ENCODE peak calls at places on chromosomes 1 and 21, in six cellular contexts. R is tibial artery, H is upper lobe of left lung, Y is spleen, Q is mucosa of descending colon, L is stomach. D is an unnamed sample.

GRCh38 chr1:98427664-98428063 is 233.9 kb upstream of the SNX7 start:
- DNase-seq in R (no peak), H (no peak), Y (no peak), Q (no peak), L (no peak), D (no peak)

GRCh38 chr1:222761171-222761570 is 24.2 kb downstream of the FAM177B start:
- DNase-seq in R (no peak), H (no peak), Y (no peak), Q (no peak), L (no peak), D (no peak)

GRCh38 chr1:23751050-23751814 is 8.0 kb downstream of the ELOA start:
- DNase-seq in R (no peak), H (peak; percentile 36), Y (no peak), Q (peak; percentile 61), L (peak; percentile 60), D (no peak)

GRCh38 chr1:219990782-219991510 is 55.4 kb downstream of the EPRS1 start:
- DNase-seq in R (no peak), H (no peak), Y (no peak), Q (no peak), L (no peak), D (no peak)

GRCh38 chr1:68104155-68104554 is 53.7 kb upstream of the DIRAS3 start:
- DNase-seq in R (no peak), H (no peak), Y (no peak), Q (no peak), L (no peak), D (no peak)

GRCh38 chr1:116334015-116334547 is 39.0 kb upstream of the ATP1A1 start:
- DNase-seq in R (no peak), H (peak; percentile 71), Y (no peak), Q (peak; percentile 62), L (no peak), D (no peak)

GRCh38 chr1:4002741-4003140 is 102.7 kb upstream of the C1orf174 start:
- DNase-seq in R (peak; percentile 43), H (no peak), Y (peak; percentile 29), Q (no peak), L (no peak), D (no peak)

GRCh38 chr1:17122449-17123194 is 3.4 kb upstream of the PADI2 start:
- DNase-seq in R (no peak), H (no peak), Y (peak; percentile 41), Q (peak; percentile 60), L (no peak), D (no peak)

GRCh38 chr1:117389779-117390178 is 22.5 kb downstream of the MAN1A2 start:
- DNase-seq in R (no peak), H (no peak), Y (no peak), Q (no peak), L (no peak), D (no peak)

GRCh38 chr1:14648931-14649860 is 50.7 kb downstream of the KAZN start:
- DNase-seq in R (no peak), H (no peak), Y (no peak), Q (no peak), L (no peak), D (no peak)

GRCh38 chr21:14285147-14285546 is 69.2 kb downstream of the RBM11 start:
- DNase-seq in R (no peak), H (no peak), Y (no peak), Q (no peak), L (no peak), D (no peak)

GRCh38 chr1:198267921-198268320 is 111.1 kb downstream of the NEK7 start:
- DNase-seq in R (no peak), H (no peak), Y (no peak), Q (no peak), L (no peak), D (no peak)

DNA sequence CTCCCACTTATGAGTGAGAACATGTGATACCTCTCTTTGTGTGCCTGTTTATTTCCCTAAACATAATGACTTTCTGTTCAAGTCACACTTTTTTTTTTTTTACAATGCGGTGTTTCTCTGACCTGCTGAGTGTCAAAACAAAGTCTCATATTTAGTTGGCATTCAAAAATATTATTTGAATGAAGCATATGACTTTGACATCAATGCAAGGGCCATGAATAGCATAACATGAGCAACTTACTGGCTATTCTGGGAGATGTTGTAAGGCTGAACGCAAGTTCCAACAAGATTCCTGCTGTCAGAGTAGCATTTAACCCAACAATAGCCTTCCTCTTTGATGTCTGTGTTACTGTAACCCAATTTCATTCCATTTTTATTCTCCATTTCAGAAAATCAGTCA is 2.0 kb upstream of the KRTAP19-1 start:
- DNase-seq in R (no peak), H (no peak), Y (no peak), Q (no peak), L (no peak), D (no peak)
- H3K9me3 ChIP-seq in R (no peaks in the 10 kb centered on the region), H (no peaks in the 10 kb centered on the region), Y (no peaks in the 10 kb centered on the region), Q (peaks cover 57% of the 10 kb centered on the region), L (peaks cover 19% of the 10 kb centered on the region), D (no peaks in the 10 kb centered on the region)

GRCh38 chr21:44817506-44817880 is 369 bp downstream of the SUMO3 start:
- DNase-seq in R (peak; percentile 95), H (peak; percentile 94), Y (peak; percentile 98), Q (peak; percentile 93), L (peak; percentile 94), D (peak; percentile 90)

GRCh38 chr21:44818636-44819011 is 762 bp upstream of the SUMO3 start:
- DNase-seq in R (no peak), H (no peak), Y (peak; percentile 90), Q (peak; percentile 20), L (no peak), D (peak; percentile 38)

GRCh38 chr21:44817914-44818635 is at the start of gene SUMO3:
- DNase-seq in R (peak; percentile 89), H (peak; percentile 85), Y (peak; percentile 95), Q (peak; percentile 82), L (peak; percentile 86), D (peak; percentile 72)

GRCh38 chr21:44820851-44821250 is 3.0 kb upstream of the SUMO3 start:
- DNase-seq in R (no peak), H (no peak), Y (no peak), Q (no peak), L (no peak), D (no peak)

GRCh38 chr21:44819283-44820243 is 1.7 kb upstream of the SUMO3 start:
- DNase-seq in R (no peak), H (no peak), Y (no peak), Q (no peak), L (no peak), D (no peak)
- H3K9me3 ChIP-seq in R (no peaks in the 10 kb centered on the region), H (peaks cover 4% of the 10 kb centered on the region), Y (peaks cover 13% of the 10 kb centered on the region), Q (peaks cover 14% of the 10 kb centered on the region), L (peaks cover 29% of the 10 kb centered on the region), D (no peaks in the 10 kb centered on the region)

GRCh38 chr21:10425856-10426255 is 95.5 kb upstream of the TPTE start:
- DNase-seq in R (no peak), H (no peak), Y (no peak), Q (no peak), L (no peak), D (no peak)

DNA sequence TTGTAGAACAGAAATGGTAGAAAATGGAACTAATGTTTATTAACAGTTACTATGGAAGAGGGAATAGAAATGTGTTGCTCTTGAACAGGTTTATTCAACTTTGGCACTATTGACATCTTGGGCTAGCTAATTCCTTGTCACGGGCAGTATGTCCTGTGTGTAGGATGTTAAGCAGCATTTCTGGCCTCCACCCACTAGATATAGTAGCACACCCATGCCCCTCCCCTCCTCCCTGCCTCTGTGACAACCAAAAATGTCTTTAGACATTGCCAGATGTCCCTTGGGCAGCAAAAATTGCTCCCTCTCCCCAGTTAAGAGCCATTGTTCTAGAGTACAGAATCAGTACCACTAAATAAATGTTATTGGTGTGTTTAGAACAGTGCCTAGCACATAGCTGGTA is 91.4 kb upstream of the TPTE start:
- DNase-seq in R (no peak), H (no peak), Y (no peak), Q (no peak), L (no peak), D (no peak)
- H3K9me3 ChIP-seq in R (no peaks in the 10 kb centered on the region), H (peaks cover 10% of the 10 kb centered on the region), Y (peaks cover 28% of the 10 kb centered on the region), Q (peaks cover 77% of the 10 kb centered on the region), L (peaks cover 52% of the 10 kb centered on the region), D (peaks cover 3% of the 10 kb centered on the region)

DNA sequence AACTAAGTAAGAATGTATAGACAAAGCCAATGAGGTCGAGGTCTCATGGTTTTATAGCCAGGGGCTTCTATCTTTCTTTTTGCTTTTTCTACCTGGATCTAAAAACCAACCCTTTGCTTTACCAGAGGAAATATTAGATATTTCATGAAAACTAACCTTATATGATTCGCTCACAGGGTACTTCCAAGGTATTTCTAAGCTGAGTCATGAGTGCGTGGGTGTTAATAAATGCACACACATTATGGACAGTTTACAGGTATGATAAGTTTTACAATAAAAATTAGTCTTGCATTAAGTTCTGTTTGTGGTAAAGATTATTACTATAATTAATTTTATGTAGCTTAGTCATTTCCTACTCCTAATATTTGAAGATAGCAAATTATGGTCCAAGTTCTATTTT is 217.2 kb downstream of the CHRM3 start:
- DNase-seq in R (no peak), H (no peak), Y (no peak), Q (no peak), L (no peak), D (no peak)
- H3K9me3 ChIP-seq in R (no peaks in the 10 kb centered on the region), H (no peaks in the 10 kb centered on the region), Y (no peaks in the 10 kb centered on the region), Q (no peaks in the 10 kb centered on the region), L (no peaks in the 10 kb centered on the region), D (no peaks in the 10 kb centered on the region)

DNA sequence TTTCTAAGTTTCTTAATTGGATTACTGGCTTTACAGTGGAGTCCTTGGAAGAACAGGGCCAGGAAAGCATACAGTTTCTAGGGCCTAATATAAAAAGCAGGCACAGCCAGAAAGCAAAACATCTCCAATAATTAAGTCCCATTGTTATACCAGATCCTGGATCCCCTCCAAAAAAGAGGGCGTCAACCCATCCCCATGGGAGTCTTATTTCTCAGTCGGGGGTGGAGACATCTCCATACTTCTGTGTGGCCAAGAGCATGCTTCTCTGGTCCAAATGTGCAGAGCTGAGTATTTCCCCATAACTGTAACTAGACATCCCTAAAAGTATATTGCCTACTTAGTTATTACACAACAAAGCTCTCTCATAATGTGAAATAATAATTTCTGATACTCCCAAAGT is 104.2 kb upstream of the SOX13 start:
- DNase-seq in R (no peak), H (no peak), Y (no peak), Q (peak; percentile 2), L (no peak), D (peak; percentile 19)
- H3K9me3 ChIP-seq in R (no peaks in the 10 kb centered on the region), H (peaks cover 4% of the 10 kb centered on the region), Y (peaks cover 18% of the 10 kb centered on the region), Q (peaks cover 7% of the 10 kb centered on the region), L (peaks cover 19% of the 10 kb centered on the region), D (no peaks in the 10 kb centered on the region)

GRCh38 chr21:41254090-41254700 is 62.4 kb upstream of the FAM3B start:
- DNase-seq in R (no peak), H (no peak), Y (no peak), Q (no peak), L (no peak), D (no peak)
- H3K9me3 ChIP-seq in R (no peaks in the 10 kb centered on the region), H (no peaks in the 10 kb centered on the region), Y (no peaks in the 10 kb centered on the region), Q (no peaks in the 10 kb centered on the region), L (peaks cover 10% of the 10 kb centered on the region), D (peaks cover 11% of the 10 kb centered on the region)

GRCh38 chr1:88697503-88697902 is 13.4 kb downstream of the PKN2 start:
- DNase-seq in R (no peak), H (no peak), Y (no peak), Q (no peak), L (no peak), D (no peak)

GRCh38 chr1:88695781-88696180 is 11.7 kb downstream of the PKN2 start:
- DNase-seq in R (no peak), H (no peak), Y (no peak), Q (no peak), L (no peak), D (no peak)

DNA sequence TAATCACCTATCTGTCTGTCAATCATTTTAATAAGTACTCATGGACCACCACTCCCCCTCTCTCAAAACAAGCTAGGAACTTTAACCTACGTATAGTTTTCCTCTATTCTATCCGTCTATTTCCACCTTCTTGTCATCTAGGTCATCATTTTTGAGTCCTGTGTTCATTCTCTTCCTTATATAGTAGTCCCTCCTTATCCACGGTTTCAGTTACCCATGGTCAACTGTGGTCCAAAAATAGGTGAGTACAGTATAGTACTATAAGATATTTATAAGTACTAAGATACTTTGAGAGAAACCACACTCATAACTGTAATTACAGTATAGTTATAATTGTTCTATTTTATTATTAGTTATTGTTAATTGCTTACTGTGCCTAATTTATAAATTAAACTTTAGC is 7.5 kb downstream of the PKN2 start:
- DNase-seq in R (no peak), H (no peak), Y (no peak), Q (no peak), L (no peak), D (no peak)
- H3K9me3 ChIP-seq in R (no peaks in the 10 kb centered on the region), H (no peaks in the 10 kb centered on the region), Y (no peaks in the 10 kb centered on the region), Q (no peaks in the 10 kb centered on the region), L (no peaks in the 10 kb centered on the region), D (no peaks in the 10 kb centered on the region)

D was measured in uterus.